ENCODE peak calls at places on chromosomes 16 and 17, in six cellular contexts. K, O, C, J, W and D are unnamed samples.
A peak's percentile ranks its signal among the peaks of the same experiment; 100 is the strongest.

GRCh38 chr17:30379303-30380105 is 777 bp downstream of the CPD start:
- DNase-seq in K (peak; percentile 40), O (no peak), J (peak; percentile 58), W (peak; percentile 35), C (peak; percentile 20), D (no peak)

GRCh38 chr16:68707341-68708152 is 29.5 kb upstream of the CDH1 start:
- DNase-seq in O (peak; percentile 12), K (no peak), W (no peak), C (no peak), J (no peak), D (no peak)

GRCh38 chr17:75250009-75250471 is 11.4 kb downstream of the GGA3 start:
- DNase-seq in J (no peak), K (peak; percentile 61), C (peak; percentile 68), W (no peak), O (no peak), D (no peak)

GRCh38 chr17:81552244-81553017 is at the start of gene FAAP100:
- DNase-seq in W (peak; percentile 84), K (peak; percentile 94), C (peak; percentile 73), J (peak; percentile 86), O (peak; percentile 77), D (peak; percentile 79)

GRCh38 chr16:88569614-88569984 is 604 bp upstream of the ZC3H18 start:
- DNase-seq in C (no peak), K (peak; percentile 52), O (no peak), J (peak; percentile 60), W (no peak), D (peak; percentile 18)

GRCh38 chr16:17450291-17450690 is 20.5 kb downstream of the XYLT1 start:
- DNase-seq in W (no peak), K (no peak), J (no peak), C (no peak), O (no peak), D (no peak)

GRCh38 chr17:78117027-78117981 is 11.3 kb downstream of the TMC6 start:
- DNase-seq in J (no peak), K (no peak), W (peak; percentile 41), C (peak; percentile 39), O (no peak), D (no peak)

GRCh38 chr16:4894276-4895150 is 42.4 kb downstream of the PPL start:
- DNase-seq in C (no peak), O (no peak), J (no peak), W (peak; percentile 32), K (peak; percentile 17), D (no peak)

GRCh38 chr17:38403491-38403890 is 24.8 kb upstream of the ARHGAP23 start:
- DNase-seq in O (peak; percentile 52), C (no peak), W (no peak), J (no peak), K (peak; percentile 45), D (no peak)

GRCh38 chr17:12133183-12133582 is 112.5 kb downstream of the MAP2K4 start:
- DNase-seq in O (no peak), C (no peak), J (no peak), W (no peak), K (no peak), D (no peak)

GRCh38 chr16:88893127-88893968 is 26.9 kb upstream of the PABPN1L start:
- DNase-seq in J (no peak), C (no peak), K (no peak), O (no peak), W (no peak), D (no peak)

GRCh38 chr17:44197980-44198720 is 1.5 kb downstream of the ATXN7L3 start:
- DNase-seq in J (no peak), W (peak; percentile 58), C (peak; percentile 69), K (peak; percentile 84), O (peak; percentile 81), D (no peak)

GRCh38 chr16:12741176-12741575 is 62.5 kb downstream of the CPPED1 start:
- DNase-seq in C (no peak), J (no peak), W (no peak), O (no peak), K (no peak), D (no peak)

GRCh38 chr16:707062-707538 is 1.5 kb upstream of the FBXL16 start:
- DNase-seq in K (no peak), C (no peak), W (no peak), J (no peak), O (no peak), D (no peak)

GRCh38 chr17:54172654-54173316 is 350.1 kb downstream of the KIF2B start:
- DNase-seq in W (peak; percentile 0), C (no peak), O (peak; percentile 18), K (peak; percentile 29), J (no peak), D (no peak)

GRCh38 chr17:65227637-65228036 is 90.5 kb downstream of the RGS9 start:
- DNase-seq in J (no peak), K (no peak), C (no peak), W (no peak), O (no peak), D (no peak)

GRCh38 chr16:66662445-66663194 is 33.9 kb downstream of the CMTM4 start:
- DNase-seq in K (peak; percentile 61), J (no peak), O (peak; percentile 58), W (peak; percentile 9), C (no peak), D (no peak)

GRCh38 chr17:4220655-4221054 is 43.1 kb downstream of the ANKFY1 start:
- DNase-seq in K (no peak), J (no peak), W (no peak), O (no peak), C (no peak), D (no peak)

GRCh38 chr16:48184681-48185080 is 28.9 kb upstream of the ABCC12 start:
- DNase-seq in K (no peak), W (no peak), O (no peak), J (no peak), C (no peak), D (no peak)

GRCh38 chr16:58519707-58520106 is 4.4 kb downstream of the SETD6 start:
- DNase-seq in O (no peak), K (no peak), J (no peak), C (no peak), W (no peak), D (no peak)

GRCh38 chr16:70158261-70158939 is 15.2 kb upstream of the CLEC18C start:
- DNase-seq in W (no peak), O (no peak), K (no peak), J (no peak), C (no peak), D (no peak)

GRCh38 chr17:1275962-1276736 is 3.3 kb upstream of the TRARG1 start:
- DNase-seq in K (peak; percentile 67), C (peak; percentile 58), O (peak; percentile 43), W (peak; percentile 39), J (peak; percentile 79), D (peak; percentile 66)

GRCh38 chr17:37024181-37024637 is 75.5 kb downstream of the AATF start:
- DNase-seq in O (peak; percentile 16), W (no peak), K (no peak), C (no peak), J (no peak), D (no peak)

GRCh38 chr16:9058211-9058610 is 33.2 kb upstream of the HAPSTR1 start:
- DNase-seq in K (no peak), W (no peak), O (no peak), J (no peak), C (no peak), D (no peak)

GRCh38 chr16:526181-527014 is 1.1 kb upstream of the CAPN15 start:
- DNase-seq in O (peak; percentile 48), K (peak; percentile 75), W (peak; percentile 44), C (no peak), J (no peak), D (no peak)

GRCh38 chr16:10296956-10297340 is 88.9 kb upstream of the ATF7IP2 start:
- DNase-seq in J (no peak), C (no peak), W (no peak), K (no peak), O (no peak), D (no peak)
- H3K9me3 ChIP-seq in J (no peaks in the 10 kb centered on the region), C (peaks cover 5% of the 10 kb centered on the region), W (no peaks in the 10 kb centered on the region), K (no peaks in the 10 kb centered on the region), O (no peaks in the 10 kb centered on the region), D (no peaks in the 10 kb centered on the region)

GRCh38 chr16:84749815-84750214 is 50.0 kb downstream of the USP10 start:
- DNase-seq in O (peak; percentile 54), C (no peak), K (no peak), J (no peak), W (no peak), D (no peak)
- H3K9me3 ChIP-seq in O (no peaks in the 10 kb centered on the region), C (no peaks in the 10 kb centered on the region), K (no peaks in the 10 kb centered on the region), J (no peaks in the 10 kb centered on the region), W (no peaks in the 10 kb centered on the region), D (no peaks in the 10 kb centered on the region)

GRCh38 chr16:73739049-73739769 is 557.4 kb upstream of the PSMD7 start:
- DNase-seq in O (no peak), K (no peak), W (no peak), J (no peak), C (no peak), D (no peak)
- H3K9me3 ChIP-seq in O (no peaks in the 10 kb centered on the region), K (no peaks in the 10 kb centered on the region), W (no peaks in the 10 kb centered on the region), J (peaks cover 2% of the 10 kb centered on the region), C (no peaks in the 10 kb centered on the region), D (no peaks in the 10 kb centered on the region)

GRCh38 chr16:34758835-34759234 is 1299.4 kb downstream of the TP53TG3F start:
- DNase-seq in J (no peak), O (no peak), K (no peak), C (no peak), W (no peak), D (no peak)
- H3K9me3 ChIP-seq in J (no peaks in the 10 kb centered on the region), O (no peaks in the 10 kb centered on the region), K (peaks cover 6% of the 10 kb centered on the region), C (peaks cover 30% of the 10 kb centered on the region), W (no peaks in the 10 kb centered on the region), D (peaks cover 11% of the 10 kb centered on the region)